ENCODE peak calls at places on chromosome 11, in six cellular contexts. E is CD4-positive, CD25-positive, alpha-beta regulatory T cell; V is lower lobe of right lung; W is neuronal stem cell; O is cardiac muscle cell; D is sigmoid colon. Z is an unnamed sample.

GRCh38 chr11:133906746-133907145 is 50.0 kb downstream of the IGSF9B start:
- DNase-seq in E (no peak), V (peak; percentile 28), W (no peak), O (no peak), D (peak; percentile 41), Z (no peak)

GRCh38 chr11:58027341-58027740 is 3.4 kb upstream of the OR6Q1 start:
- DNase-seq in E (no peak), V (no peak), W (no peak), O (peak; percentile 4), D (no peak), Z (no peak)

GRCh38 chr11:90476442-90477007 is 253.7 kb upstream of the CHORDC1 start:
- DNase-seq in E (peak; percentile 51), V (no peak), W (peak; percentile 23), O (peak; percentile 12), D (no peak), Z (peak; percentile 21)

GRCh38 chr11:123822591-123822990 is 16.4 kb upstream of the OR6M1 start:
- DNase-seq in E (no peak), V (no peak), W (no peak), O (no peak), D (no peak), Z (peak; percentile 11)

GRCh38 chr11:29214833-29215232 is 802.0 kb downstream of the KCNA4 start:
- DNase-seq in E (no peak), V (no peak), W (no peak), O (peak; percentile 11), D (no peak), Z (no peak)

GRCh38 chr11:36437413-36437812 is 72.7 kb downstream of the TRAF6 start:
- DNase-seq in E (no peak), V (no peak), W (no peak), O (no peak), D (no peak), Z (no peak)

GRCh38 chr11:44456544-44457270 is 108.8 kb upstream of the CD82 start:
- DNase-seq in E (no peak), V (no peak), W (no peak), O (no peak), D (no peak), Z (peak; percentile 7)

GRCh38 chr11:43903086-43903485 is 22.5 kb downstream of the ALKBH3 start:
- DNase-seq in E (no peak), V (no peak), W (no peak), O (no peak), D (no peak), Z (no peak)

GRCh38 chr11:109527496-109527895 is 105.5 kb downstream of the C11orf87 start:
- DNase-seq in E (no peak), V (no peak), W (no peak), O (no peak), D (no peak), Z (no peak)

GRCh38 chr11:96200243-96200642 is 142.8 kb downstream of the MAML2 start:
- DNase-seq in E (no peak), V (no peak), W (no peak), O (peak; percentile 84), D (no peak), Z (no peak)

GRCh38 chr11:115459563-115459962 is 44.7 kb downstream of the CADM1 start:
- DNase-seq in E (no peak), V (no peak), W (no peak), O (no peak), D (no peak), Z (no peak)

DNA sequence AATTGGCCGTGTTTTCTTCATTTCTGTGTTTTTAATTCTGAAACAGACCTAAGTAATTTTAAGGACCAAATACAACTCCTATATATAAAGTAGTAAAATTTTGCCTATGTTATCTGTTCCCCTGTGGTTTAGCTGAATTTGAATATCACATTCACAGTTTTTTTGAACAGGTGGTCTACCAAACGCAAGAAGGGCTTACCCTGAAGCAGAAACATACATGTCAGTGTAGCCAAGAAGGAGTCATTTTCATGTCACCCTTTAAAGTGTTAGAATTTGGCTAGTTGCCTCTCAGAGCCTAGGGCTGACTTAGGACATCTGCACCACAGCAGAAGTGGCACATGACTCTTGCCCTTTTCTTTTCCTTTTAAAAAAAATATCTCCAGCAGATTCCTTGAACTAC is 34.3 kb downstream of the MYBPC3 start:
- DNase-seq in E (no peak), V (no peak), W (no peak), O (no peak), D (no peak), Z (no peak)
- H3K36me3 ChIP-seq in E (peaks cover 61% of the 10 kb centered on the region), V (peaks cover 68% of the 10 kb centered on the region), W (peaks cover 58% of the 10 kb centered on the region), O (peaks cover 20% of the 10 kb centered on the region), D (no peaks in the 10 kb centered on the region), Z (peaks cover 5% of the 10 kb centered on the region)

DNA sequence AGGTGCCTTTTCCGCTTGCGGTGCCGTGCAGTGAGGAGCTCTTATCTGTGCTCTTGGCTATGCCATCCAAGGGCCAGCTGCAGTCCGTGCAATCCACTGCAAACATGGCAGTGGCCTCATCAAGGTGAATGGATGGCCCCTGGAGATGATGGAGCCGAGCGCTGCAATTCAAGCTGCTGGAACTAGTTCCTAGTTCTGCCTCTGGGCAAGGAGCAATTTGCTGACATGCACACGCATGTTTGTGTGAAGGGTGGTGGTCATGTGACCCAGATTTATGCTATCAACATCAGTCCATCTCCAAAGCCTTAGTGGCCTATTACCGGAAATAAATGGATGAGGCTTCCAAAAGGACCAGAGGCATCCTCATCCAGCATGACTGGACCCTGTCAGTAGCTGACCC is 3.1 kb upstream of the EHD1 start:
- DNase-seq in E (no peak), V (no peak), W (no peak), O (no peak), D (no peak), Z (no peak)
- H3K27ac ChIP-seq in E (no peak overlapping the region), V (no peak overlapping the region), W (no peak overlapping the region), O (no peak overlapping the region), D (no peak overlapping the region), Z (no peak overlapping the region)

GRCh38 chr11:130124096-130124495 is 35.5 kb upstream of the ST14 start:
- DNase-seq in E (no peak), V (peak; percentile 91), W (no peak), O (peak; percentile 93), D (peak; percentile 86), Z (no peak)

GRCh38 chr11:130128626-130129025 is 31.0 kb upstream of the ST14 start:
- DNase-seq in E (no peak), V (no peak), W (no peak), O (no peak), D (no peak), Z (peak; percentile 80)

GRCh38 chr11:130127509-130127908 is 32.1 kb upstream of the ST14 start:
- DNase-seq in E (no peak), V (no peak), W (no peak), O (no peak), D (no peak), Z (peak; percentile 82)

GRCh38 chr11:130123414-130124040 is 36.1 kb upstream of the ST14 start:
- DNase-seq in E (no peak), V (no peak), W (no peak), O (no peak), D (no peak), Z (no peak)

GRCh38 chr11:130125638-130126037 is 33.9 kb upstream of the ST14 start:
- DNase-seq in E (no peak), V (no peak), W (no peak), O (no peak), D (no peak), Z (no peak)
- H3K36me3 ChIP-seq in E (peaks cover 57% of the 10 kb centered on the region), V (peaks cover 84% of the 10 kb centered on the region), W (peaks cover 100% of the 10 kb centered on the region), O (peaks cover 52% of the 10 kb centered on the region), D (peaks cover 28% of the 10 kb centered on the region), Z (peaks cover 24% of the 10 kb centered on the region)

GRCh38 chr11:10320164-10320563 is 15.3 kb downstream of the ADM start:
- DNase-seq in E (no peak), V (no peak), W (no peak), O (no peak), D (no peak), Z (no peak)
- H3K27ac ChIP-seq in E (no peak overlapping the region), V (no peak overlapping the region), W (no peak overlapping the region), O (no peak overlapping the region), D (peak overlapping the region; percentile 75), Z (no peak overlapping the region)

DNA sequence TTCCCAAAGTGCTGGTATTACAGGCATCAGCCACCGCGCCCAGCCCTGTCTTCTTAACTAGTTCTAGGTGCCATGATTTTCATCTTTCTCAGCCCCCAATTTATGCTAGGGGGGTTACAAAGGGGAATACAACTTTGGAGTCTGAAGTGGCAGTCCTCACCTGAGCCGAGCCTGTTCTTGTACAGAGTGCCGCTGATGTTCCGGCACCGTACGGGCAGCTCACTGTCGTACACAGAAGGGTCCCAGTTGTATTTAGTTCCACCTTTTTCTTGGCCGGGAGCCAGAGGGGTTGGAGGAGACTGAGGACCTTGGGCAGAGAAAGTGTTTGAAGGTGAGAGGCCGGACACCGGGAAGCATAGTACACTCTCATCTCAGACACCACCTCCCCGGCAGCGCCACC is 7.3 kb downstream of the DEAF1 start:
- DNase-seq in E (no peak), V (no peak), W (no peak), O (no peak), D (no peak), Z (no peak)
- H3K36me3 ChIP-seq in E (peaks cover 55% of the 10 kb centered on the region), V (peaks cover 77% of the 10 kb centered on the region), W (peaks cover 83% of the 10 kb centered on the region), O (peaks cover 29% of the 10 kb centered on the region), D (no peaks in the 10 kb centered on the region), Z (peaks cover 9% of the 10 kb centered on the region)

GRCh38 chr11:911890-912219 is 1.2 kb upstream of the CHID1 start:
- DNase-seq in E (no peak), V (no peak), W (no peak), O (no peak), D (no peak), Z (no peak)
- H3K27ac ChIP-seq in E (no peak overlapping the region), V (peak overlapping the region; percentile 90), W (peak overlapping the region; percentile 92), O (peak overlapping the region; percentile 93), D (peak overlapping the region; percentile 94), Z (no peak overlapping the region)

Z was measured in small intestine.